ENCODE peak calls at places on chromosomes 6 and 20, in eight cellular contexts. K is Peyer's patch, Y is heart right ventricle, R is A549, H is tibial artery, W is A673, V is fibroblast of pulmonary artery, Q is uterus. I is an unnamed sample.

GRCh38 chr6:43779864-43780260 is 9.9 kb downstream of the VEGFA start:
- DNase-seq in K (no peak), Y (no peak), R (no peak), H (no peak), W (no peak), V (no peak), Q (peak), I (no peak)

GRCh38 chr20:17967595-17968365 is 814 bp downstream of the SNX5 start:
- DNase-seq in K (peak), Y (no peak), R (no peak), H (peak), W (no peak), V (peak), Q (no peak), I (no peak)

GRCh38 chr6:127146935-127147334 is 28.5 kb downstream of the RSPO3 start:
- DNase-seq in K (no peak), Y (no peak), R (peak), H (no peak), W (peak), V (peak), Q (no peak), I (peak)

GRCh38 chr20:58649288-58650180 is 1.5 kb upstream of the STX16 start:
- DNase-seq in K (peak), Y (peak), R (no peak), H (peak), W (no peak), V (no peak), Q (no peak), I (no peak)

GRCh38 chr20:1945660-1946059 is 48.2 kb downstream of the PDYN start:
- DNase-seq in K (no peak), Y (no peak), R (no peak), H (no peak), W (no peak), V (no peak), Q (no peak), I (no peak)

GRCh38 chr20:1803216-1804128 is 91.7 kb upstream of the SIRPA start:
- DNase-seq in K (peak), Y (peak), R (no peak), H (peak), W (peak), V (peak), Q (no peak), I (no peak)

GRCh38 chr6:10528170-10528981 is 7.2 kb downstream of the GCNT2 start:
- DNase-seq in K (peak), Y (no peak), R (peak), H (peak), W (no peak), V (no peak), Q (no peak), I (no peak)

GRCh38 chr6:7910298-7910653 is 312 bp downstream of the TXNDC5 start:
- DNase-seq in K (no peak), Y (no peak), R (no peak), H (no peak), W (no peak), V (no peak), Q (no peak), I (no peak)

GRCh38 chr6:37139223-37139962 is 30.6 kb upstream of the PIM1 start:
- DNase-seq in K (no peak), Y (no peak), R (no peak), H (no peak), W (no peak), V (peak), Q (no peak), I (no peak)

GRCh38 chr20:26295006-26295405 is 598.4 kb upstream of the ZNF337 start:
- DNase-seq in K (no peak), Y (no peak), R (no peak), H (no peak), W (no peak), V (peak), Q (no peak), I (no peak)

GRCh38 chr6:13485303-13485702 is 2.1 kb downstream of the GFOD1 start:
- DNase-seq in K (no peak), Y (no peak), R (no peak), H (no peak), W (no peak), V (no peak), Q (no peak), I (no peak)

GRCh38 chr20:61573415-61574305 is 321.6 kb downstream of the CDH4 start:
- DNase-seq in K (no peak), Y (no peak), R (no peak), H (no peak), W (no peak), V (no peak), Q (no peak), I (no peak)

GRCh38 chr6:151948007-151948745 is 140.7 kb downstream of the ESR1 start:
- DNase-seq in K (no peak), Y (no peak), R (no peak), H (no peak), W (no peak), V (no peak), Q (no peak), I (no peak)

GRCh38 chr6:97963148-97963680 is 680.2 kb upstream of the MMS22L start:
- DNase-seq in K (no peak), Y (no peak), R (no peak), H (no peak), W (no peak), V (peak), Q (no peak), I (no peak)

GRCh38 chr20:7113577-7114466 is 346.3 kb downstream of the BMP2 start:
- DNase-seq in K (no peak), Y (peak), R (peak), H (no peak), W (peak), V (peak), Q (no peak), I (peak)

GRCh38 chr20:4493386-4493785 is 228.3 kb upstream of the PRND start:
- DNase-seq in K (no peak), Y (no peak), R (no peak), H (no peak), W (no peak), V (no peak), Q (no peak), I (no peak)

GRCh38 chr6:138546733-138547185 is 47.5 kb upstream of the NHSL1 start:
- DNase-seq in K (no peak), Y (no peak), R (no peak), H (no peak), W (peak), V (peak), Q (no peak), I (no peak)

GRCh38 chr6:66628917-66629316 is 921.9 kb upstream of the EYS start:
- DNase-seq in K (no peak), Y (no peak), R (no peak), H (no peak), W (no peak), V (peak), Q (no peak), I (no peak)

GRCh38 chr6:69980624-69981023 is 114.3 kb downstream of the COL19A1 start:
- DNase-seq in K (no peak), Y (no peak), R (no peak), H (no peak), W (peak), V (no peak), Q (no peak), I (no peak)

GRCh38 chr6:25056130-25056529 is 120.4 kb upstream of the RIPOR2 start:
- DNase-seq in K (peak), Y (peak), R (no peak), H (no peak), W (no peak), V (no peak), Q (no peak), I (no peak)

GRCh38 chr20:12695937-12696336 is 312.8 kb upstream of the SPTLC3 start:
- DNase-seq in K (no peak), Y (no peak), R (no peak), H (no peak), W (no peak), V (no peak), Q (no peak), I (no peak)

GRCh38 chr6:41546475-41546865 is 289 bp downstream of the FOXP4 start:
- DNase-seq in K (no peak), Y (no peak), R (peak), H (no peak), W (peak), V (no peak), Q (no peak), I (no peak)

GRCh38 chr6:137013738-137014602 is 30.8 kb downstream of the IL20RA start:
- DNase-seq in K (no peak), Y (no peak), R (peak), H (no peak), W (peak), V (peak), Q (no peak), I (peak)

GRCh38 chr6:137801352-137802088 is 65.5 kb upstream of the TNFAIP3 start:
- DNase-seq in K (no peak), Y (no peak), R (no peak), H (no peak), W (no peak), V (no peak), Q (no peak), I (no peak)

GRCh38 chr6:113539202-113539601 is 317.9 kb upstream of the MARCKS start:
- DNase-seq in K (no peak), Y (no peak), R (no peak), H (no peak), W (no peak), V (no peak), Q (no peak), I (no peak)

GRCh38 chr20:35226126-35226774 is at the start of gene MMP24:
- DNase-seq in K (no peak), Y (no peak), R (no peak), H (no peak), W (no peak), V (no peak), Q (no peak), I (no peak)

GRCh38 chr6:25958700-25959162 is 3.9 kb upstream of the TRIM38 start:
- DNase-seq in K (no peak), Y (no peak), R (no peak), H (no peak), W (no peak), V (no peak), Q (no peak), I (no peak)

GRCh38 chr6:26288155-26288554 is 76.8 kb upstream of the BTN3A2 start:
- DNase-seq in K (no peak), Y (no peak), R (peak), H (no peak), W (no peak), V (no peak), Q (no peak), I (no peak)

GRCh38 chr20:32582659-32583580 is 2.2 kb downstream of the NOL4L start:
- DNase-seq in K (no peak), Y (no peak), R (no peak), H (no peak), W (no peak), V (no peak), Q (no peak), I (no peak)

GRCh38 chr6:38077488-38078015 is 258.0 kb downstream of the ZFAND3 start:
- DNase-seq in K (no peak), Y (no peak), R (no peak), H (no peak), W (no peak), V (no peak), Q (no peak), I (no peak)

GRCh38 chr6:20377623-20378265 is 23.9 kb upstream of the E2F3 start:
- DNase-seq in K (no peak), Y (no peak), R (no peak), H (no peak), W (peak), V (peak), Q (no peak), I (peak)

GRCh38 chr20:41670631-41671030 is 52.5 kb upstream of the CHD6 start:
- DNase-seq in K (no peak), Y (no peak), R (no peak), H (no peak), W (no peak), V (no peak), Q (no peak), I (no peak)

GRCh38 chr20:51533291-51534172 is 9.0 kb downstream of the NFATC2 start:
- DNase-seq in K (no peak), Y (no peak), R (peak), H (no peak), W (no peak), V (peak), Q (no peak), I (no peak)

DNA sequence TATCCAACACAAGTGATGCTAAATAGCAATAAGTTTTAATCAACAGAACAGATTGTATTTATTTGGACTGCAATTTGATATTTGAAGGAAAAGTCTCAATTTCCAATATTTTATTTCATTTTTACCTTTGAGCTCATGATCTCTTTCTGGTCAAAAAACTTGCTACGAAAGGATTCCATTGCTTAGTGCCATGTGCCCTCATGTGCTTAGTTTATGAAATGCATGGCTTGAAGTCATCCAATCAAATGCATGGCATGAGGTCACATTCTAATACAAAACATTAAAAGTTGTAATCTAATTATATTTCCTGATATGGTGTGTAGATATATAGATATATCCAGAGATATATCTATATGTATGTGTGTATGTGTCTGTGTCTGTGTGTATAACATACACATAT is 321.2 kb upstream of the ADGRB3 start:
- DNase-seq in K (no peak), Y (no peak), R (peak), H (no peak), W (peak), V (peak), Q (no peak), I (no peak)
- TF ChIP-seq CTCF in K (no peak), Y (no peak), R (no peak), H (no peak), W (peak), V (peak), Q (no peak), I (peak)

GRCh38 chr6:57162008-57162407 is 10.1 kb upstream of the BAG2 start:
- DNase-seq in K (no peak), Y (no peak), R (no peak), H (no peak), W (no peak), V (no peak), Q (no peak), I (no peak)
- TF ChIP-seq CTCF in K (no peak), Y (no peak), R (no peak), H (no peak), W (no peak), V (no peak), Q (no peak), I (no peak)

GRCh38 chr6:78666764-78667163 is 200.6 kb upstream of the IRAK1BP1 start:
- DNase-seq in K (no peak), Y (no peak), R (no peak), H (no peak), W (no peak), V (no peak), Q (no peak), I (no peak)
- TF ChIP-seq CTCF in K (no peak), Y (no peak), R (no peak), H (no peak), W (no peak), V (no peak), Q (no peak), I (no peak)

GRCh38 chr6:53651764-53652401 is 13.7 kb downstream of the KLHL31 start:
- DNase-seq in K (peak), Y (peak), R (peak), H (peak), W (peak), V (peak), Q (peak), I (no peak)
- TF ChIP-seq CTCF in K (peak), Y (no peak), R (peak), H (peak), W (peak), V (peak), Q (peak), I (peak)

DNA sequence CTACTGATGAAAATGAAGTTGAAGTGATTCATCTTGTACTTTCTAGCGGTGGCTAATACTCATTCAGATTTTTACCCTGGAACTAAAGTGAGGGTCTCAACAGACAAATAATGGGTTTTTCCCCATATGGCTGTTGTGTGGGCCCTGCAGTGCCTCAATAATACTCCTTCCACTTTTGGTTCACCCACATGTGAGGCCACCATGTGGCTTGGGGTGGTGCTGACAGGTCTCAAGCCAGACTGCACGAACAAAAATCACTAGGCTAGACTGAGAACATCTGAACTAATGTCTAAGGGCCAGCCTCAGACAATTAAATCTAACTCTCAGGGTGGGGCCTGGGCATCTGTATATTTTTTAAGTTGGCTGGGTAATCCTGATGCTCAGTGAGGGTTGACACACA is 7.9 kb upstream of the COL12A1 start:
- DNase-seq in K (no peak), Y (no peak), R (no peak), H (no peak), W (no peak), V (no peak), Q (no peak), I (no peak)
- TF ChIP-seq CTCF in K (no peak), Y (no peak), R (no peak), H (no peak), W (no peak), V (no peak), Q (no peak), I (no peak)

GRCh38 chr6:131792091-131792496 is 15.7 kb upstream of the ENPP1 start:
- DNase-seq in K (no peak), Y (no peak), R (peak), H (no peak), W (peak), V (no peak), Q (no peak), I (no peak)
- TF ChIP-seq CTCF in K (no peak), Y (no peak), R (no peak), H (no peak), W (peak), V (no peak), Q (no peak), I (no peak)

DNA sequence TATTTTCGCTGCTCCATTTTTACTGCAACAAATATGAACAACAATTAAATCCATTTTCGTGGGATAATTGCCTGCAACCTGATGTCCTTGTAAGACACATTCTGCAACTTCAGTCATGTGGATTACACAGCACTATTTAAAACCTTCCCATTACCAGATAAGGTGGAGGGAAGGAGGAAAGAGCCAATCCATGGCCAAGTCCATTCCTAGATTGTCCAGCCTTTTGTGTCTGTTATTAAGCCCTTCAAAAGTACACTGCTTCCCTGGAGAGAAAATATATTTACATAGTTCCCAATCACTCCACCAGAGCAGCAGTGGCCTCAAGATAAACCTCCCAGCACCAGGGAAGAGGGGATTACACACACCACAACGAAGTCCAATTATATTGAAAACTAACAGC is 347.9 kb downstream of the CDH26 start:
- DNase-seq in K (no peak), Y (no peak), R (no peak), H (no peak), W (no peak), V (no peak), Q (no peak), I (no peak)
- TF ChIP-seq CTCF in K (no peak), Y (no peak), R (no peak), H (no peak), W (no peak), V (no peak), Q (no peak), I (no peak)

GRCh38 chr20:14677455-14677854 is 340.0 kb upstream of the FLRT3 start:
- DNase-seq in K (no peak), Y (no peak), R (no peak), H (no peak), W (no peak), V (no peak), Q (no peak), I (no peak)
- TF ChIP-seq CTCF in K (no peak), Y (no peak), R (no peak), H (no peak), W (no peak), V (no peak), Q (no peak), I (no peak)

DNA sequence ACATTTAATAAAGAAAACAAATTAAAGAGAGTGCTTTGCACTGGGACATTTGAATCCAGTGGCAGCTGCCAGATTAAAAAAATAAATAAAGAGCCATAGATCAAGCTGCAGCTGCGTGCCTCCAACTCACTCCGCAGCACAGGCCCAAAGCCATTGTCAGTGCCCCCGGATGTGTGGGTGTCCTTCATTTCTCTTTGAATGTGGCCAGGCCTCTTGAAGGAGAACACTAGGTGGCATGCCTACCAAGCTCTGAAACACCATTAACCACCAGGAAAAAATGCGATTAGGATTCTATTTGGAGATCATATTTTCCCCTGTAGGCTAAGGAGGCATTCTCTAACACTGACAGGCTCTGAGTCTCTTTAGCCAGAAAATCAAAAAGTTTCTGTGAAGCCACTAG is 549.8 kb downstream of the PRKN start:
- DNase-seq in K (no peak), Y (no peak), R (no peak), H (no peak), W (peak), V (peak), Q (no peak), I (peak)
- TF ChIP-seq CTCF in K (no peak), Y (peak), R (no peak), H (peak), W (no peak), V (no peak), Q (no peak), I (peak)

GRCh38 chr20:44537993-44538392 is 16.1 kb upstream of the SERINC3 start:
- DNase-seq in K (no peak), Y (no peak), R (no peak), H (no peak), W (no peak), V (peak), Q (no peak), I (no peak)
- TF ChIP-seq CTCF in K (no peak), Y (peak), R (no peak), H (no peak), W (no peak), V (peak), Q (peak), I (peak)

I was measured in AG09319.